ENCODE peak calls at places on chromosomes 6 and 20, in seven cellular contexts. T, Z, R, F, A, L and W are unnamed samples.

GRCh38 chr6:140857734-140858380 is 1274.9 kb upstream of the GJE1 start:
- DNase-seq in T (no peak), Z (peak; percentile 92), R (no peak), F (peak; percentile 97), A (no peak), L (no peak), W (peak; percentile 77)

GRCh38 chr6:122081921-122082320 is 317.5 kb upstream of the HSF2 start:
- DNase-seq in T (no peak), Z (no peak), R (no peak), F (no peak), A (no peak), L (no peak), W (no peak)

GRCh38 chr6:45422541-45423110 is 44.9 kb upstream of the SUPT3H start:
- DNase-seq in T (peak; percentile 23), Z (peak; percentile 41), R (peak; percentile 39), F (peak; percentile 71), A (peak; percentile 41), L (peak; percentile 39), W (no peak)

GRCh38 chr6:70124882-70125535 is 177.9 kb downstream of the COL9A1 start:
- DNase-seq in T (no peak), Z (peak; percentile 26), R (no peak), F (peak; percentile 21), A (no peak), L (no peak), W (no peak)

GRCh38 chr20:8152183-8152582 is 20.1 kb downstream of the PLCB1 start:
- DNase-seq in T (no peak), Z (peak; percentile 61), R (no peak), F (peak; percentile 63), A (no peak), L (no peak), W (no peak)

GRCh38 chr6:52325695-52326471 is 36.1 kb upstream of the PAQR8 start:
- DNase-seq in T (peak; percentile 28), Z (no peak), R (no peak), F (no peak), A (no peak), L (no peak), W (no peak)

GRCh38 chr20:12575352-12576095 is 433.2 kb upstream of the SPTLC3 start:
- DNase-seq in T (peak; percentile 82), Z (no peak), R (peak; percentile 77), F (peak; percentile 19), A (peak; percentile 33), L (peak; percentile 79), W (no peak)

GRCh38 chr20:32316667-32317066 is 39.2 kb downstream of the KIF3B start:
- DNase-seq in T (no peak), Z (peak; percentile 14), R (no peak), F (no peak), A (no peak), L (no peak), W (no peak)

GRCh38 chr6:161141173-161141572 is 132.7 kb downstream of the AGPAT4 start:
- DNase-seq in T (no peak), Z (no peak), R (no peak), F (no peak), A (no peak), L (no peak), W (no peak)

GRCh38 chr6:133170602-133171001 is 70.6 kb upstream of the EYA4 start:
- DNase-seq in T (no peak), Z (no peak), R (no peak), F (no peak), A (no peak), L (no peak), W (no peak)

GRCh38 chr20:62786100-62786499 is 10.2 kb upstream of the MRGBP start:
- DNase-seq in T (no peak), Z (no peak), R (no peak), F (no peak), A (no peak), L (no peak), W (no peak)

GRCh38 chr20:24289737-24290481 is 179.5 kb upstream of the SYNDIG1 start:
- DNase-seq in T (no peak), Z (no peak), R (no peak), F (no peak), A (no peak), L (no peak), W (peak; percentile 12)

GRCh38 chr20:24914388-24915241 is 34.5 kb upstream of the CST7 start:
- DNase-seq in T (no peak), Z (no peak), R (no peak), F (no peak), A (peak; percentile 2), L (no peak), W (no peak)

GRCh38 chr20:63382551-63383300 is 21.6 kb upstream of the CHRNA4 start:
- DNase-seq in T (no peak), Z (no peak), R (no peak), F (no peak), A (no peak), L (no peak), W (no peak)

GRCh38 chr6:127959869-127960268 is 59.0 kb upstream of the THEMIS start:
- DNase-seq in T (no peak), Z (no peak), R (no peak), F (no peak), A (no peak), L (no peak), W (no peak)

GRCh38 chr20:40568200-40568599 is 120.8 kb downstream of the MAFB start:
- DNase-seq in T (no peak), Z (no peak), R (no peak), F (no peak), A (no peak), L (no peak), W (no peak)

GRCh38 chr20:64185276-64185900 is 21.1 kb downstream of the MYT1 start:
- DNase-seq in T (no peak), Z (no peak), R (no peak), F (no peak), A (no peak), L (no peak), W (no peak)

GRCh38 chr6:42147138-42147562 is 4.7 kb upstream of the C6orf132 start:
- DNase-seq in T (no peak), Z (no peak), R (no peak), F (no peak), A (peak; percentile 43), L (no peak), W (no peak)

GRCh38 chr20:34364013-34364382 is 925 bp downstream of the ITCH start:
- DNase-seq in T (peak; percentile 43), Z (no peak), R (peak; percentile 21), F (peak; percentile 53), A (no peak), L (no peak), W (no peak)

GRCh38 chr6:109714156-109714555 is 23.1 kb downstream of the FIG4 start:
- DNase-seq in T (no peak), Z (no peak), R (no peak), F (no peak), A (no peak), L (no peak), W (no peak)

GRCh38 chr6:164303092-164304007 is 888.8 kb downstream of the QKI start:
- DNase-seq in T (no peak), Z (no peak), R (peak; percentile 53), F (peak; percentile 84), A (no peak), L (peak; percentile 62), W (no peak)

GRCh38 chr20:3134151-3134550 is 25.5 kb downstream of the FASTKD5 start:
- DNase-seq in T (no peak), Z (no peak), R (no peak), F (no peak), A (no peak), L (no peak), W (no peak)

GRCh38 chr20:3572151-3572550 is 91.0 kb downstream of the GFRA4 start:
- DNase-seq in T (no peak), Z (no peak), R (no peak), F (peak; percentile 12), A (no peak), L (no peak), W (no peak)

GRCh38 chr20:49697071-49697470 is 16.6 kb downstream of the B4GALT5 start:
- DNase-seq in T (no peak), Z (no peak), R (no peak), F (no peak), A (no peak), L (no peak), W (no peak)

DNA sequence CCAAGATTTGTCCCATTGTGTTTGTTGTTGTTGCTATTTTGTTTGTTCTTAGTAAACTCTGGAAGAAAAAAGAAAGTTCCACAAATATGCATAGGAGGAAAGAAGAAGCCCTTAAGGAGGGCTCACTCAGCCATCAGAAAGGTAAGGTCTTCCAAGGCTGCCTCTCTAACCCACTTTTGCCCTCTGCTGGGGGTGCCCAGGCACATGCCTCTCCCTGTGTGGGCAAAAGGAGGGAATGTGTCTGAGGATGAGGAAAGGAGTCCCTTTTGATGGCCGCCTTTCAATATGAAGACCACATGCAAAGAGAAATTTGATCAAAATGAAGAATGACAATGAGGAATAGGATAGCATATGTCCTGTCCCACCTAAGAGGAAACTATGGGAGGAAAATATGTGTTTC is 248.2 kb upstream of the POU3F2 start:
- DNase-seq in T (no peak), Z (no peak), R (no peak), F (no peak), A (no peak), L (no peak), W (no peak)
- TF ChIP-seq CTCF in T (no peak), Z (no peak), R (no peak), F (no peak), A (no peak), L (no peak), W (no peak)

GRCh38 chr20:329325-329695 is 4.0 kb downstream of the SOX12 start:
- DNase-seq in T (no peak), Z (no peak), R (no peak), F (no peak), A (no peak), L (no peak), W (no peak)
- H3K4me3 ChIP-seq in T (no peak overlapping the region), Z (no peak overlapping the region), R (no peak overlapping the region), F (no peak overlapping the region), A (no peak overlapping the region), L (no peak overlapping the region), W (no peak overlapping the region)

DNA sequence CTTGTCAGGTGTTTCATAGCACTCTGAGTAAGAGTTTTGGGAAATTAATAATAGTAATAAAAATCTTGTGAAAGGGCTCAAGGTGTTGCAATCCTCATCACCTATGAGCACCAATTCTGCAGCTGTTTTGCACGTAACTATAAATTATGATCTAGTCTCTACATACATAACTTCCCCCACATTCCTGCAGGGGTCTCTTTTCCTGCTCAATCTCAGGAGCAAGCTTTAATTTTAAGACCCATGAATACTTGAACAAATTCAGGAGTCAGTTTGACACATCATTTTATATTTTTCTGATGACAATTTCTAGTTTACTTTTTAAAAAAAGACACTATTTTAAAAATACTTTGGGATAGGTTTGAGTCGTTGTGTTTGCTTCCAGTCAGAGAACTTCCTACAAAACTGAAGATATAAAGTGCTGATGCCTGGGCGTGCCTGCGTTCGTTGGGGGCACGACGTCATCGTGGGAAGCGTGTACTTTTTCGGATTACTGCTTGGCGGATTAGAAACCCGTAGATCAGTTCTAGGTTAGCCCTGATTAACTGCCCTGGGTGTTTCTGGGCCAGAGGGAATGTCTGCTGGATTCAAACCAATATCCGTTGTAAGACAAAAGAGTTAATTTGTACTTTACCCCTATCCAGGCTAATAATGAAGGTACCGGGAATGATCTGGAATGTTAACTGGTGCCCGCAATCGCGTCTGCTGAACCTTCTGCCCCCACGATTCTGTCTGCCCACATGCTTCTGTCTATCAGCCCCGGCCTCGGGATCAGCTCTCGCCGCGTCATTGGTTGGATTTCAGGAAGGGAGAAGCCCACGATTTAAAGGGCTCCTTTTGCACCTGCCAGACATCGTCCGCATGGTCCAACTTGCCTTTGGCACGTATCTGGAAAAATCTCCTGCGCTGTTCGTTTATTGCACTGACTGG is 940 bp upstream of the E2F3 start:
- DNase-seq in T (peak; percentile 82), Z (peak; percentile 7), R (peak; percentile 24), F (peak; percentile 54), A (no peak), L (peak; percentile 59), W (no peak)
- TF ChIP-seq CTCF in T (peak; percentile 17), Z (peak; percentile 19), R (peak; percentile 11), F (peak; percentile 29), A (peak; percentile 8), L (peak; percentile 50), W (peak; percentile 57)

GRCh38 chr6:119479860-119480655 is 130.5 kb upstream of the MAN1A1 start:
- DNase-seq in T (no peak), Z (peak; percentile 20), R (no peak), F (peak; percentile 86), A (peak; percentile 11), L (no peak), W (peak; percentile 12)
- H3K4me3 ChIP-seq in T (no peak overlapping the region), Z (no peak overlapping the region), R (no peak overlapping the region), F (no peak overlapping the region), A (no peak overlapping the region), L (no peak overlapping the region), W (no peak overlapping the region)